ENCODE peak calls at places on chromosomes 1 and 21, in ten cellular contexts. One of them, this sample, is unnamed.

GRCh38 chr1:168498159-168498609 is 45.6 kb downstream of the XCL2 start:
- DNase-seq in body of pancreas: no peak
- DNase-seq in ovary: no peak
- DNase-seq in A549: no peak
- DNase-seq in uterus: no peak
- DNase-seq in heart left ventricle: no peak
- DNase-seq in GM12892: no peak
- DNase-seq in Peyer's patch: no peak
- DNase-seq in GM12891: no peak
- DNase-seq in right lobe of liver: no peak
- DNase-seq in this sample: no peak

GRCh38 chr1:243706563-243706962 is 143.5 kb downstream of the AKT3 start:
- DNase-seq in body of pancreas: no peak
- DNase-seq in ovary: no peak
- DNase-seq in A549: no peak
- DNase-seq in uterus: no peak
- DNase-seq in heart left ventricle: no peak
- DNase-seq in GM12892: no peak
- DNase-seq in Peyer's patch: no peak
- DNase-seq in GM12891: no peak
- DNase-seq in right lobe of liver: no peak
- DNase-seq in this sample: no peak

GRCh38 chr1:29504266-29504665 is 267.9 kb downstream of the PTPRU start:
- DNase-seq in body of pancreas: no peak
- DNase-seq in ovary: no peak
- DNase-seq in A549: no peak
- DNase-seq in uterus: no peak
- DNase-seq in heart left ventricle: no peak
- DNase-seq in GM12892: no peak
- DNase-seq in Peyer's patch: no peak
- DNase-seq in GM12891: no peak
- DNase-seq in right lobe of liver: no peak
- DNase-seq in this sample: no peak

GRCh38 chr1:182766050-182766449 is 23.5 kb upstream of the NPL start:
- DNase-seq in body of pancreas: no peak
- DNase-seq in ovary: no peak
- DNase-seq in A549: no peak
- DNase-seq in uterus: no peak
- DNase-seq in heart left ventricle: no peak
- DNase-seq in GM12892: no peak
- DNase-seq in Peyer's patch: no peak
- DNase-seq in GM12891: no peak
- DNase-seq in right lobe of liver: no peak
- DNase-seq in this sample: no peak

GRCh38 chr1:59597420-59598199 is 217.1 kb upstream of the HOOK1 start:
- DNase-seq in body of pancreas: no peak
- DNase-seq in ovary: no peak
- DNase-seq in A549: no peak
- DNase-seq in uterus: no peak
- DNase-seq in heart left ventricle: no peak
- DNase-seq in GM12892: no peak
- DNase-seq in Peyer's patch: no peak
- DNase-seq in GM12891: no peak
- DNase-seq in right lobe of liver: no peak
- DNase-seq in this sample: no peak

GRCh38 chr1:145955436-145955835 is 2.4 kb downstream of the LIX1L start:
- DNase-seq in body of pancreas: no peak
- DNase-seq in ovary: no peak
- DNase-seq in A549: no peak
- DNase-seq in uterus: no peak
- DNase-seq in heart left ventricle: no peak
- DNase-seq in GM12892: no peak
- DNase-seq in Peyer's patch: no peak
- DNase-seq in GM12891: no peak
- DNase-seq in right lobe of liver: no peak
- DNase-seq in this sample: no peak

GRCh38 chr1:215900684-215901083 is 333.6 kb downstream of the KCTD3 start:
- DNase-seq in body of pancreas: no peak
- DNase-seq in ovary: no peak
- DNase-seq in A549: no peak
- DNase-seq in uterus: no peak
- DNase-seq in heart left ventricle: no peak
- DNase-seq in GM12892: no peak
- DNase-seq in Peyer's patch: no peak
- DNase-seq in GM12891: no peak
- DNase-seq in right lobe of liver: no peak
- DNase-seq in this sample: no peak

GRCh38 chr1:29687601-29688244 is 451.4 kb downstream of the PTPRU start:
- DNase-seq in body of pancreas: no peak
- DNase-seq in ovary: no peak
- DNase-seq in A549: no peak
- DNase-seq in uterus: no peak
- DNase-seq in heart left ventricle: no peak
- DNase-seq in GM12892: no peak
- DNase-seq in Peyer's patch: no peak
- DNase-seq in GM12891: no peak
- DNase-seq in right lobe of liver: no peak
- DNase-seq in this sample: no peak

GRCh38 chr1:241408170-241408569 is 51.2 kb upstream of the RGS7 start:
- DNase-seq in body of pancreas: no peak
- DNase-seq in ovary: no peak
- DNase-seq in A549: no peak
- DNase-seq in uterus: no peak
- DNase-seq in heart left ventricle: no peak
- DNase-seq in GM12892: no peak
- DNase-seq in Peyer's patch: no peak
- DNase-seq in GM12891: no peak
- DNase-seq in right lobe of liver: no peak
- DNase-seq in this sample: no peak

GRCh38 chr21:31731112-31731801 is 661 bp downstream of the SCAF4 start:
- DNase-seq in body of pancreas: peak
- DNase-seq in ovary: peak
- DNase-seq in A549: no peak
- DNase-seq in uterus: peak
- DNase-seq in heart left ventricle: peak
- DNase-seq in GM12892: peak
- DNase-seq in Peyer's patch: peak
- DNase-seq in GM12891: peak
- DNase-seq in right lobe of liver: peak
- DNase-seq in this sample: no peak

GRCh38 chr1:226814751-226815496 is 55.5 kb upstream of the PSEN2 start:
- DNase-seq in body of pancreas: peak
- DNase-seq in ovary: peak
- DNase-seq in A549: peak
- DNase-seq in uterus: peak
- DNase-seq in heart left ventricle: peak
- DNase-seq in GM12892: no peak
- DNase-seq in Peyer's patch: peak
- DNase-seq in GM12891: no peak
- DNase-seq in right lobe of liver: peak
- DNase-seq in this sample: peak

GRCh38 chr1:109996476-109996875 is 11.9 kb downstream of the AHCYL1 start:
- DNase-seq in body of pancreas: no peak
- DNase-seq in ovary: no peak
- DNase-seq in A549: no peak
- DNase-seq in uterus: no peak
- DNase-seq in heart left ventricle: no peak
- DNase-seq in GM12892: no peak
- DNase-seq in Peyer's patch: no peak
- DNase-seq in GM12891: no peak
- DNase-seq in right lobe of liver: no peak
- DNase-seq in this sample: no peak

GRCh38 chr1:19153169-19153568 is 56.9 kb downstream of the UBR4 start:
- DNase-seq in body of pancreas: no peak
- DNase-seq in ovary: no peak
- DNase-seq in A549: peak
- DNase-seq in uterus: no peak
- DNase-seq in heart left ventricle: no peak
- DNase-seq in GM12892: no peak
- DNase-seq in Peyer's patch: no peak
- DNase-seq in GM12891: no peak
- DNase-seq in right lobe of liver: no peak
- DNase-seq in this sample: no peak
- TF ChIP-seq POLR2A in body of pancreas: no peak
- TF ChIP-seq POLR2A in ovary: no peak
- TF ChIP-seq POLR2A in A549: no peak
- TF ChIP-seq POLR2A in uterus: no peak
- TF ChIP-seq POLR2A in heart left ventricle: no peak
- TF ChIP-seq POLR2A in GM12892: no peak
- TF ChIP-seq POLR2A in Peyer's patch: no peak
- TF ChIP-seq POLR2A in GM12891: no peak
- TF ChIP-seq POLR2A in right lobe of liver: no peak
- TF ChIP-seq POLR2A in this sample: no peak

GRCh38 chr1:160576430-160576829 is 2.9 kb downstream of the CD84 start:
- DNase-seq in body of pancreas: no peak
- DNase-seq in ovary: no peak
- DNase-seq in A549: no peak
- DNase-seq in uterus: no peak
- DNase-seq in heart left ventricle: no peak
- DNase-seq in GM12892: no peak
- DNase-seq in Peyer's patch: no peak
- DNase-seq in GM12891: no peak
- DNase-seq in right lobe of liver: no peak
- DNase-seq in this sample: no peak

GRCh38 chr1:160577661-160578060 is 1.6 kb downstream of the CD84 start:
- DNase-seq in body of pancreas: no peak
- DNase-seq in ovary: no peak
- DNase-seq in A549: no peak
- DNase-seq in uterus: no peak
- DNase-seq in heart left ventricle: no peak
- DNase-seq in GM12892: no peak
- DNase-seq in Peyer's patch: no peak
- DNase-seq in GM12891: no peak
- DNase-seq in right lobe of liver: no peak
- DNase-seq in this sample: no peak

GRCh38 chr1:160578175-160578693 is 1.1 kb downstream of the CD84 start:
- DNase-seq in body of pancreas: no peak
- DNase-seq in ovary: no peak
- DNase-seq in A549: no peak
- DNase-seq in uterus: no peak
- DNase-seq in heart left ventricle: no peak
- DNase-seq in GM12892: no peak
- DNase-seq in Peyer's patch: no peak
- DNase-seq in GM12891: no peak
- DNase-seq in right lobe of liver: no peak
- DNase-seq in this sample: no peak

GRCh38 chr1:160576866-160577265 is 2.4 kb downstream of the CD84 start:
- DNase-seq in body of pancreas: no peak
- DNase-seq in ovary: no peak
- DNase-seq in A549: no peak
- DNase-seq in uterus: no peak
- DNase-seq in heart left ventricle: no peak
- DNase-seq in GM12892: no peak
- DNase-seq in Peyer's patch: no peak
- DNase-seq in GM12891: no peak
- DNase-seq in right lobe of liver: no peak
- DNase-seq in this sample: no peak

GRCh38 chr1:160575112-160575664 is 4.1 kb downstream of the CD84 start:
- DNase-seq in body of pancreas: no peak
- DNase-seq in ovary: no peak
- DNase-seq in A549: no peak
- DNase-seq in uterus: no peak
- DNase-seq in heart left ventricle: no peak
- DNase-seq in GM12892: no peak
- DNase-seq in Peyer's patch: no peak
- DNase-seq in GM12891: no peak
- DNase-seq in right lobe of liver: no peak
- DNase-seq in this sample: no peak
- TF ChIP-seq POLR2A in body of pancreas: no peak
- TF ChIP-seq POLR2A in ovary: no peak
- TF ChIP-seq POLR2A in A549: no peak
- TF ChIP-seq POLR2A in uterus: no peak
- TF ChIP-seq POLR2A in heart left ventricle: no peak
- TF ChIP-seq POLR2A in GM12892: no peak
- TF ChIP-seq POLR2A in Peyer's patch: no peak
- TF ChIP-seq POLR2A in GM12891: peak
- TF ChIP-seq POLR2A in right lobe of liver: peak
- TF ChIP-seq POLR2A in this sample: no peak

GRCh38 chr21:17514124-17514481 is 1.3 kb downstream of the CXADR start:
- DNase-seq in body of pancreas: no peak
- DNase-seq in ovary: no peak
- DNase-seq in A549: no peak
- DNase-seq in uterus: no peak
- DNase-seq in heart left ventricle: no peak
- DNase-seq in GM12892: no peak
- DNase-seq in Peyer's patch: no peak
- DNase-seq in GM12891: no peak
- DNase-seq in right lobe of liver: no peak
- DNase-seq in this sample: no peak
- TF ChIP-seq POLR2A in body of pancreas: no peak
- TF ChIP-seq POLR2A in ovary: no peak
- TF ChIP-seq POLR2A in A549: no peak
- TF ChIP-seq POLR2A in uterus: no peak
- TF ChIP-seq POLR2A in heart left ventricle: no peak
- TF ChIP-seq POLR2A in GM12892: no peak
- TF ChIP-seq POLR2A in Peyer's patch: no peak
- TF ChIP-seq POLR2A in GM12891: no peak
- TF ChIP-seq POLR2A in right lobe of liver: peak
- TF ChIP-seq POLR2A in this sample: no peak

GRCh38 chr1:186595969-186596368 is 84.3 kb downstream of the PTGS2 start:
- DNase-seq in body of pancreas: no peak
- DNase-seq in ovary: no peak
- DNase-seq in A549: no peak
- DNase-seq in uterus: no peak
- DNase-seq in heart left ventricle: no peak
- DNase-seq in GM12892: no peak
- DNase-seq in Peyer's patch: no peak
- DNase-seq in GM12891: no peak
- DNase-seq in right lobe of liver: no peak
- DNase-seq in this sample: no peak
- TF ChIP-seq POLR2A in body of pancreas: no peak
- TF ChIP-seq POLR2A in ovary: no peak
- TF ChIP-seq POLR2A in A549: no peak
- TF ChIP-seq POLR2A in uterus: no peak
- TF ChIP-seq POLR2A in heart left ventricle: no peak
- TF ChIP-seq POLR2A in GM12892: no peak
- TF ChIP-seq POLR2A in Peyer's patch: no peak
- TF ChIP-seq POLR2A in GM12891: no peak
- TF ChIP-seq POLR2A in right lobe of liver: no peak
- TF ChIP-seq POLR2A in this sample: no peak

GRCh38 chr1:156645666-156646065 is 3.7 kb downstream of the BCAN start:
- DNase-seq in body of pancreas: no peak
- DNase-seq in ovary: no peak
- DNase-seq in A549: no peak
- DNase-seq in uterus: no peak
- DNase-seq in heart left ventricle: no peak
- DNase-seq in GM12892: no peak
- DNase-seq in Peyer's patch: no peak
- DNase-seq in GM12891: no peak
- DNase-seq in right lobe of liver: no peak
- DNase-seq in this sample: no peak
- TF ChIP-seq POLR2A in body of pancreas: no peak
- TF ChIP-seq POLR2A in ovary: no peak
- TF ChIP-seq POLR2A in A549: no peak
- TF ChIP-seq POLR2A in uterus: no peak
- TF ChIP-seq POLR2A in heart left ventricle: no peak
- TF ChIP-seq POLR2A in GM12892: no peak
- TF ChIP-seq POLR2A in Peyer's patch: no peak
- TF ChIP-seq POLR2A in GM12891: no peak
- TF ChIP-seq POLR2A in right lobe of liver: no peak
- TF ChIP-seq POLR2A in this sample: no peak

GRCh38 chr21:43959231-43960041 is 52.7 kb upstream of the TRAPPC10 start:
- DNase-seq in body of pancreas: no peak
- DNase-seq in ovary: no peak
- DNase-seq in A549: no peak
- DNase-seq in uterus: no peak
- DNase-seq in heart left ventricle: no peak
- DNase-seq in GM12892: no peak
- DNase-seq in Peyer's patch: no peak
- DNase-seq in GM12891: no peak
- DNase-seq in right lobe of liver: no peak
- DNase-seq in this sample: no peak
- TF ChIP-seq POLR2A in body of pancreas: no peak
- TF ChIP-seq POLR2A in ovary: no peak
- TF ChIP-seq POLR2A in A549: no peak
- TF ChIP-seq POLR2A in uterus: no peak
- TF ChIP-seq POLR2A in heart left ventricle: no peak
- TF ChIP-seq POLR2A in GM12892: no peak
- TF ChIP-seq POLR2A in Peyer's patch: no peak
- TF ChIP-seq POLR2A in GM12891: peak
- TF ChIP-seq POLR2A in right lobe of liver: no peak
- TF ChIP-seq POLR2A in this sample: no peak

This sample was measured in H54.